ENCODE peak calls at places on chromosomes 2 and 18, in seven cellular contexts. D, F, Y, J, H, A and G are unnamed samples.

GRCh38 chr2:9408641-9409151 is 14.6 kb downstream of the ITGB1BP1 start:
- DNase-seq in D (peak), F (no peak), Y (no peak), J (peak), H (no peak), A (no peak), G (peak)

GRCh38 chr2:230158468-230158867 is 61.3 kb downstream of the SP110 start:
- DNase-seq in D (no peak), F (no peak), Y (no peak), J (no peak), H (no peak), A (no peak), G (no peak)

GRCh38 chr2:175595139-175595538 is 406.9 kb downstream of the LNPK start:
- DNase-seq in D (no peak), F (no peak), Y (no peak), J (no peak), H (no peak), A (no peak), G (no peak)

GRCh38 chr2:150710041-150710440 is 222.6 kb upstream of the RND3 start:
- DNase-seq in D (no peak), F (no peak), Y (no peak), J (no peak), H (no peak), A (no peak), G (no peak)

GRCh38 chr2:211423018-211423417 is 866.6 kb downstream of the CPS1 start:
- DNase-seq in D (no peak), F (no peak), Y (no peak), J (no peak), H (no peak), A (no peak), G (no peak)

GRCh38 chr2:143824796-143825195 is 695.1 kb downstream of the ZEB2 start:
- DNase-seq in D (no peak), F (no peak), Y (no peak), J (no peak), H (no peak), A (no peak), G (no peak)

GRCh38 chr18:59820663-59821062 is 79.1 kb upstream of the PMAIP1 start:
- DNase-seq in D (no peak), F (peak), Y (no peak), J (no peak), H (no peak), A (peak), G (no peak)

GRCh38 chr18:80171190-80171872 is 62.3 kb downstream of the ADNP2 start:
- DNase-seq in D (peak), F (peak), Y (peak), J (peak), H (peak), A (peak), G (peak)

GRCh38 chr18:7259482-7259881 is 28.6 kb downstream of the LRRC30 start:
- DNase-seq in D (no peak), F (no peak), Y (no peak), J (no peak), H (no peak), A (no peak), G (no peak)

GRCh38 chr2:119809329-119810038 is 49.8 kb downstream of the PTPN4 start:
- DNase-seq in D (no peak), F (peak), Y (no peak), J (peak), H (no peak), A (peak), G (peak)

GRCh38 chr2:16332681-16333519 is 332.7 kb downstream of the CYRIA start:
- DNase-seq in D (no peak), F (no peak), Y (no peak), J (no peak), H (no peak), A (no peak), G (no peak)

GRCh38 chr18:45014047-45014501 is 333.4 kb downstream of the SETBP1 start:
- DNase-seq in D (peak), F (peak), Y (no peak), J (peak), H (peak), A (peak), G (peak)

GRCh38 chr2:215921884-215922283 is 91.5 kb downstream of the MREG start:
- DNase-seq in D (peak), F (peak), Y (no peak), J (peak), H (no peak), A (peak), G (peak)

GRCh38 chr2:127464470-127465257 is 46.4 kb downstream of the PROC start:
- DNase-seq in D (no peak), F (no peak), Y (no peak), J (no peak), H (no peak), A (no peak), G (no peak)

GRCh38 chr18:51128533-51128932 is 68.9 kb downstream of the MEX3C start:
- DNase-seq in D (no peak), F (peak), Y (no peak), J (no peak), H (no peak), A (no peak), G (no peak)

GRCh38 chr18:79905389-79905911 is 46.0 kb downstream of the SLC66A2 start:
- DNase-seq in D (no peak), F (peak), Y (no peak), J (peak), H (no peak), A (peak), G (no peak)

GRCh38 chr2:32136097-32136496 is 29.6 kb upstream of the SLC30A6 start:
- DNase-seq in D (no peak), F (peak), Y (no peak), J (peak), H (no peak), A (no peak), G (no peak)

GRCh38 chr2:128469203-128469602 is 150.5 kb upstream of the HS6ST1 start:
- DNase-seq in D (no peak), F (no peak), Y (peak), J (no peak), H (no peak), A (no peak), G (peak)

GRCh38 chr2:204881519-204882111 is 336.3 kb downstream of the PARD3B start:
- DNase-seq in D (no peak), F (no peak), Y (peak), J (no peak), H (no peak), A (no peak), G (no peak)

GRCh38 chr2:71620851-71621251 is 167.5 kb downstream of the DYSF start:
- DNase-seq in D (no peak), F (no peak), Y (no peak), J (no peak), H (no peak), A (no peak), G (no peak)

GRCh38 chr2:98880266-98881152 is 55.5 kb downstream of the CRACDL start:
- DNase-seq in D (no peak), F (no peak), Y (no peak), J (no peak), H (no peak), A (no peak), G (no peak)

GRCh38 chr2:159096896-159097295 is 128.5 kb downstream of the TANC1 start:
- DNase-seq in D (no peak), F (peak), Y (no peak), J (no peak), H (no peak), A (no peak), G (peak)

GRCh38 chr2:226618875-226619605 is 180.6 kb downstream of the IRS1 start:
- DNase-seq in D (no peak), F (peak), Y (no peak), J (peak), H (no peak), A (peak), G (no peak)

GRCh38 chr2:216665717-216666116 is 29.6 kb downstream of the IGFBP5 start:
- DNase-seq in D (peak), F (no peak), Y (peak), J (no peak), H (peak), A (no peak), G (peak)

GRCh38 chr2:128250409-128251025 is 68.2 kb downstream of the HS6ST1 start:
- DNase-seq in D (no peak), F (no peak), Y (no peak), J (no peak), H (no peak), A (no peak), G (no peak)

GRCh38 chr18:36724591-36725001 is 104.2 kb downstream of the TPGS2 start:
- DNase-seq in D (no peak), F (peak), Y (no peak), J (peak), H (no peak), A (no peak), G (no peak)

GRCh38 chr2:120823551-120823950 is 87.9 kb downstream of the GLI2 start:
- DNase-seq in D (no peak), F (no peak), Y (no peak), J (no peak), H (no peak), A (no peak), G (no peak)

GRCh38 chr2:60385648-60386047 is 167.8 kb downstream of the BCL11A start:
- DNase-seq in D (no peak), F (peak), Y (no peak), J (no peak), H (no peak), A (no peak), G (no peak)

GRCh38 chr18:76874643-76875389 is 52.5 kb downstream of the ZNF236 start:
- DNase-seq in D (no peak), F (no peak), Y (no peak), J (no peak), H (peak), A (peak), G (no peak)

GRCh38 chr18:79609841-79610281 is 69.7 kb upstream of the CTDP1 start:
- DNase-seq in D (no peak), F (no peak), Y (no peak), J (no peak), H (no peak), A (no peak), G (no peak)

DNA sequence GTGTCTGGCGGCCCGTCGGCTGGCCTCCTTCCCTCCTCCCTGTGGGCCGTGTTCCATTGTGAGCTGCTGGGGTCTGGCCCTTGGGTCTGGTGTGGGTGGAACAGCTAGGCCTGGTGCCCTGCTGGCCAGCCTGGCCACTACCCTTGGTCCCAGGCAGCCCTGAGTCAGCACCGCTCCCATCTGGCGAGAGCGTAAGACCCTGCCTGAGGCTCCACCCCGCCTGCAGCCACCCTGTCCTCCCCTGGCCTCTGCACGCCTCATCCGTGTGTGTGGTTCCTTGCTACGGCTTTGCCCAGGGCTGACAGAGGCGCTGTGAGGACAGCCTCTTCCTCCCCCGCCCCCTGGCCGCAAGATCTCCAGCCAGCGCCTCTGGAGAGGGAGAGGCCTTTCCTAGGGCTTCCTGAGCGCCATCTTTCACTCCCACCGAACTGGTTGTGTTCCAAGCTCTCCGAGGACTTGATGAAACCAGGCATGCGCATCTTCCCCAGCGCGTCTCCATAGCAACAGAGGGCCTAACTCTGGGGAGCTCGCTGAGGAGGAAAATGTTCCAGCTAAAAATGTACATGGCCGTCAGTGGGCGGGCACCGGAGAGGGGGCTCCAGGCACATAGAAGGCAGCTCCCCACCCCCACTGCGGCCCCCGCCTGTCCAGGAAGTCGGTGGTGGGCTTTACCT is 83.0 kb downstream of the STPG4 start:
- DNase-seq in D (no peak), F (peak), Y (no peak), J (peak), H (peak), A (peak), G (no peak)
- H3K9ac ChIP-seq in D (no peak), F (peak), Y (no peak), J (peak), H (no peak), A (peak), G (no peak)

GRCh38 chr2:235506997-235507615 is 13.3 kb downstream of the AGAP1 start:
- DNase-seq in D (no peak), F (no peak), Y (no peak), J (no peak), H (no peak), A (no peak), G (no peak)
- H3K27ac ChIP-seq in D (no peak), F (no peak), Y (no peak), J (no peak), H (no peak), A (no peak), G (peak)

DNA sequence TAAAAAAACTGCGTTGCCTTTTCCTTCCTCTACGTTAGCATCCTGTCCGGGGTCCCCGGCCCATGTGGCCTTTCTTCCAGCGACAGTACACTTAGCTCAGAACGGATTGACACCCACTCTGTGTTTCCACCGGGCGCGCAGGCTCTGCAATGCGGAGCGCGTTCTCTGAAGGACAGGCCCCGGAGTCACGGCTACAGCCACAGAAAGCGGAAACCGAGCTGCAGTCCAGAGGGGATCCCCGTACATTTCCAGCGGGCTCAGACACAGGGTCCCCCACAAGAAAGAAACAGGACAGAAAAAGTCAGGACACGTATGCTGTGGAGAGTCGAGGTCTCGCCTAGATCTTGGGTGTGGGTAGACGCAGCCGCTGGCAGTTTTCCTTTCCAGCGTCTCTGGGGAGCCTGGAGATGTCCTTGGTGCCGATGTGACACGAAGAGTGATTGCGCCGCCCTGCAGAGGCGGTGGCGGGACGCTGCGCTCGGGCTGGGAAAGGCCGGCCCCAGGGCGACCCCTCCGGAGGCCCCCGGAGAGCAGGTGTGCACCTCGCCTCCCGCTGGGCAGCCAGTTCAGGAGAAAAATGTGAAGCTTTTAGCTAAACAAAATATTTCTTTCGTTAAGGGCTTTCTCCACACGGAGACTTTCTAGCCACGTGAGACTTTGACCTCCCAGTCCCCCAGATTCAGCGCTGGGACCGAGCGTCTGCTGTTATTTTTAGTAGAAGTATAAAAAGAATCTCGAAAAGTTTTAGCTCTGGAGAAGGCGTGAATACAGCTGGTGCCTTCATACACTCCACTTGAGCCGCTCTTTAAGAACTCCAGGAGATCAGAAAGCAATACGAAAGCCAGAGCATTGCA is 1.3 kb upstream of the ACKR3 start:
- DNase-seq in D (no peak), F (peak), Y (no peak), J (no peak), H (peak), A (peak), G (no peak)
- TF ChIP-seq EZH2 in D (no peak), F (peak), Y (no peak), J (peak), H (peak), A (peak), G (no peak)

DNA sequence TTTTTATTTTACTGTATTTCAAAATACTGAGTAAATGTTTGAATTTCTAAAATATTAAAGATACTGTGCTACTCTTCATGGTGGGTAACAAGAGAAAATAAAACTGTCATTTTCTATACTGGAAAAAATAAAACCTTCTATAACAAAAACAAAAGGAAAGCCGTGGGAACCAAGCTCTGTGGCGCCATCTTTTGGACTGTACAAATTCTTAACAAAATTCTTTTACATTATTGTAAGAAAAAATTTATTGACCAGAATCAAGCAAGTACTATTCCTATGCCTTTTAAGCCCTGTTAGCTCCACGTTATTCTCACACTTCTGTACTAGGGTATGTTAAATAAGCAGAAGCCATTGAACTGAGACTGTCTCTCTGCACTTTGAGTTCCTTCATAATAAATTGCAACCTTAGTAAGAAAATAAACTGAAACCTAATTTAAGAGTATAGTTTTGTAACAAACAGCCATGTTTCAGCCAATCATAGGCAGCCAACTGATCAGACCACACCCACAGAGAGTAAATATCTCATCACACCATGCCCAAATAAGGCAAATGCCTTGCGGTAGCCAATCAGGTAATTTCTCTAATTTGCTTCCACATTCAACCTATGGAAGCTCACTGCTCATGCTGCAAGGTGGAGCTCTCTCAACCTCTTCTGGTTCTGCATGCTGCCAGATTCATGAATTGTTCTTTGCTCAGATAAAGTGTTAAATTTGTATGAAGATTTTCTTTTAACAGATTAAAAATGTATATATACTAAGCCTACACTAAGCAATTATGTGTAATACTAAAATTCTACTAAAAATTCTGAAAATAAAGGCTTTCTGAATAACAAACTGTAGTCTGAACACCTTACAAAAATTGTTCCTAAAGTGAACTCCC is 42.2 kb downstream of the HIBCH start:
- DNase-seq in D (peak), F (peak), Y (peak), J (peak), H (peak), A (peak), G (peak)
- H3K9ac ChIP-seq in D (no peak), F (no peak), Y (no peak), J (no peak), H (no peak), A (no peak), G (no peak)

GRCh38 chr2:100212820-100213219 is 70.4 kb upstream of the AFF3 start:
- DNase-seq in D (no peak), F (no peak), Y (no peak), J (no peak), H (no peak), A (no peak), G (no peak)

GRCh38 chr2:100216015-100216414 is 73.6 kb upstream of the AFF3 start:
- DNase-seq in D (no peak), F (no peak), Y (no peak), J (no peak), H (no peak), A (no peak), G (no peak)

GRCh38 chr2:100213595-100213994 is 71.2 kb upstream of the AFF3 start:
- DNase-seq in D (no peak), F (no peak), Y (no peak), J (no peak), H (no peak), A (no peak), G (no peak)

GRCh38 chr2:100215375-100215774 is 73.0 kb upstream of the AFF3 start:
- DNase-seq in D (no peak), F (no peak), Y (no peak), J (no peak), H (no peak), A (no peak), G (no peak)

GRCh38 chr2:100214265-100214961 is 72.0 kb upstream of the AFF3 start:
- DNase-seq in D (no peak), F (no peak), Y (no peak), J (no peak), H (no peak), A (no peak), G (no peak)
- H3K27ac ChIP-seq in D (no peak), F (no peak), Y (no peak), J (no peak), H (no peak), A (no peak), G (no peak)

GRCh38 chr2:202871161-202872141 is at the start of gene ICA1L:
- DNase-seq in D (peak), F (peak), Y (peak), J (peak), H (peak), A (peak), G (peak)
- TF ChIP-seq EZH2 in D (no peak), F (no peak), Y (peak), J (no peak), H (no peak), A (no peak), G (no peak)

GRCh38 chr2:740446-741293 is 63.5 kb upstream of the TMEM18 start:
- DNase-seq in D (peak), F (peak), Y (peak), J (peak), H (peak), A (peak), G (peak)
- H3K9ac ChIP-seq in D (peak), F (peak), Y (peak), J (peak), H (peak), A (no peak), G (peak)

GRCh38 chr2:199602271-199602895 is 144.6 kb upstream of the SATB2 start:
- DNase-seq in D (no peak), F (peak), Y (peak), J (no peak), H (peak), A (peak), G (peak)
- H3K27ac ChIP-seq in D (no peak), F (no peak), Y (no peak), J (no peak), H (no peak), A (no peak), G (no peak)